ENCODE peak calls at places on chromosomes 16 and 17, in five cellular contexts. One of them, this sample, is unnamed.

GRCh38 chr17:66667491-66668030 is 167.4 kb upstream of the CACNG5 start:
- DNase-seq in sigmoid colon: no peak
- DNase-seq in A549: no peak
- DNase-seq in suprapubic skin: no peak
- DNase-seq in H1: no peak
- DNase-seq in this sample: no peak

GRCh38 chr17:79674506-79675412 is 56.0 kb upstream of the ENPP7 start:
- DNase-seq in sigmoid colon: no peak
- DNase-seq in A549: no peak
- DNase-seq in suprapubic skin: no peak
- DNase-seq in H1: no peak
- DNase-seq in this sample: no peak

GRCh38 chr16:27767081-27767480 is 217.1 kb downstream of the KATNIP start:
- DNase-seq in sigmoid colon: no peak
- DNase-seq in A549: no peak
- DNase-seq in suprapubic skin: no peak
- DNase-seq in H1: no peak
- DNase-seq in this sample: no peak

GRCh38 chr16:72832640-72833039 is 215.3 kb downstream of the ZFHX3 start:
- DNase-seq in sigmoid colon: peak
- DNase-seq in A549: peak
- DNase-seq in suprapubic skin: peak
- DNase-seq in H1: peak
- DNase-seq in this sample: peak

GRCh38 chr17:12769981-12770380 is 19.3 kb upstream of the ARHGAP44 start:
- DNase-seq in sigmoid colon: no peak
- DNase-seq in A549: no peak
- DNase-seq in suprapubic skin: no peak
- DNase-seq in H1: no peak
- DNase-seq in this sample: no peak

GRCh38 chr17:58285422-58285810 is 4.7 kb upstream of the MPO start:
- DNase-seq in sigmoid colon: peak
- DNase-seq in A549: no peak
- DNase-seq in suprapubic skin: no peak
- DNase-seq in H1: peak
- DNase-seq in this sample: no peak

GRCh38 chr16:12906765-12907516 is 5.5 kb downstream of the SHISA9 start:
- DNase-seq in sigmoid colon: no peak
- DNase-seq in A549: no peak
- DNase-seq in suprapubic skin: no peak
- DNase-seq in H1: no peak
- DNase-seq in this sample: no peak

GRCh38 chr17:66704858-66705257 is 130.1 kb upstream of the CACNG5 start:
- DNase-seq in sigmoid colon: no peak
- DNase-seq in A549: no peak
- DNase-seq in suprapubic skin: no peak
- DNase-seq in H1: no peak
- DNase-seq in this sample: no peak

GRCh38 chr16:24075929-24076716 is 180.0 kb upstream of the CACNG3 start:
- DNase-seq in sigmoid colon: no peak
- DNase-seq in A549: no peak
- DNase-seq in suprapubic skin: no peak
- DNase-seq in H1: no peak
- DNase-seq in this sample: no peak

GRCh38 chr17:8532021-8532420 is 96.3 kb downstream of the NDEL1 start:
- DNase-seq in sigmoid colon: no peak
- DNase-seq in A549: peak
- DNase-seq in suprapubic skin: no peak
- DNase-seq in H1: no peak
- DNase-seq in this sample: peak
- TF ChIP-seq EP300 in sigmoid colon: no peak
- TF ChIP-seq EP300 in A549: no peak
- TF ChIP-seq EP300 in suprapubic skin: no peak
- TF ChIP-seq EP300 in H1: no peak
- TF ChIP-seq EP300 in this sample: no peak

DNA sequence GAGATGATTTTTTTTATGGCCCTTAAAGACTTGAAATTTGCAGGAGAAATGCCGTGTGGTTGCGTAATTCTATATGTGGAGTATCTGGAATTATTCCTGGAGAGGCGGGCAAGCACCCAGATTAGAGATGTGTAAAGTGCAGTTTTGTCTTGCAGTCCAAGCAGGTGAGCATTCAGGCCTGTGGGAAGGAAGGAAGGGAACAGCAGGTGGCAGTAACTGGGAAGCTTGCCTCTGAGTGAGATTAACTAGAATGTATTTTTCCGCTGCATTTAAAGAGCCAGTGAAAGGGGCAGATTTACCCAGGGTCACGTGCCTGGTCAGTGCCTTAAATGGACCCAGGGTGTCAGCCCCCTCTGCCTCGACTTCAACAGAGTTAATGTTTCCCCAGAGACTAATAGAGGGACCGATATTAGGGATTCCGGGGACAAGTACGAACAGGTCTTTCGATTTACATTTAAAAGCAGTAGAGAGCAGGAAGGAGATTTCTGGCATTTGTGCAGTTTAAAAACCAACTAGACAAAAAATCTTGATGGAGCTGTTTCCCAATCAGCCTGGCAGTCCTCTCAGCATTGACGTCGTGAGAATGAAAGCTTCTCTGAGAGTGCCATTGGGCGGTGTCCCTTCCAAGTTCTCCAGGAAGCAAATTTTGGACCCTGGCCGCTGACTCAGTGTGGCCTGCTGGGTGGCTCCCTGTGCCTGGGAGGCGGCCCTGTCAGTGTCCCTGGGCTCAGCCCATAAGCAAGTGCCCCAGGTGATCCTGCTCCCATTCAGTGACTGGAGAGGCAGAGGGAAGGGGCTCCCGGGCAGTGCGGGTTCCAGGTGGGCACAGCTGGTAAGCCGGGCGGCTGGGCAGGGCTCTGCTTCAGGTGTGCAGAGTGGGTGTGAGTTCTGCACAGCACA is 38.2 kb downstream of the KSR1 start:
- DNase-seq in sigmoid colon: peak
- DNase-seq in A549: peak
- DNase-seq in suprapubic skin: peak
- DNase-seq in H1: no peak
- DNase-seq in this sample: peak
- TF ChIP-seq EP300 in sigmoid colon: no peak
- TF ChIP-seq EP300 in A549: no peak
- TF ChIP-seq EP300 in suprapubic skin: no peak
- TF ChIP-seq EP300 in H1: no peak
- TF ChIP-seq EP300 in this sample: no peak

GRCh38 chr16:2529061-2529931 is 1.9 kb downstream of the CEMP1 start:
- DNase-seq in sigmoid colon: no peak
- DNase-seq in A549: no peak
- DNase-seq in suprapubic skin: no peak
- DNase-seq in H1: no peak
- DNase-seq in this sample: no peak
- TF ChIP-seq EP300 in sigmoid colon: no peak
- TF ChIP-seq EP300 in A549: no peak
- TF ChIP-seq EP300 in suprapubic skin: no peak
- TF ChIP-seq EP300 in H1: no peak
- TF ChIP-seq EP300 in this sample: no peak

DNA sequence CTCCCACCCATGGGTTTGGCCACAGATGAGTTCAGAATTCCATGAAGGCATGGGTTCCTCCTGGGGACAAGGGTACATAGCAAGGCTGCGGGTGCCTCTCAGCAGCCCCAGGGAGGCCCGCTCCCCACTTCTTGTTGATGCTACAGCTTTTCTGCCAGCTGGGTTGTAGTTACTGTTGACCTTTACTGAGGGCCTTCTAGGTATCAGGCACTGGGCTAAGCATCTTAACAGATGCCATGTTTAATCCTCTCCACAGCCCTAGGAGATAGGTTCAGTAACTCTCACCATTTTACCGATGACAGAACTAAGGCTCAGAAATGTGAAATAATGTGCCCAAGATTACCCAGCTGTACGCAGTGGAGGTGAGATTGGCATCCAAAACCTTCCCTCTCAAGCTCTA is 54.3 kb upstream of the DLX4 start:
- DNase-seq in sigmoid colon: no peak
- DNase-seq in A549: no peak
- DNase-seq in suprapubic skin: no peak
- DNase-seq in H1: no peak
- DNase-seq in this sample: no peak
- TF ChIP-seq EP300 in sigmoid colon: no peak
- TF ChIP-seq EP300 in A549: no peak
- TF ChIP-seq EP300 in suprapubic skin: no peak
- TF ChIP-seq EP300 in H1: no peak
- TF ChIP-seq EP300 in this sample: no peak

GRCh38 chr17:48636177-48637018 is 10.2 kb upstream of the HOXB9 start:
- DNase-seq in sigmoid colon: peak
- DNase-seq in A549: peak
- DNase-seq in suprapubic skin: no peak
- DNase-seq in H1: peak
- DNase-seq in this sample: peak
- TF ChIP-seq EP300 in sigmoid colon: no peak
- TF ChIP-seq EP300 in A549: no peak
- TF ChIP-seq EP300 in suprapubic skin: no peak
- TF ChIP-seq EP300 in H1: no peak
- TF ChIP-seq EP300 in this sample: no peak

DNA sequence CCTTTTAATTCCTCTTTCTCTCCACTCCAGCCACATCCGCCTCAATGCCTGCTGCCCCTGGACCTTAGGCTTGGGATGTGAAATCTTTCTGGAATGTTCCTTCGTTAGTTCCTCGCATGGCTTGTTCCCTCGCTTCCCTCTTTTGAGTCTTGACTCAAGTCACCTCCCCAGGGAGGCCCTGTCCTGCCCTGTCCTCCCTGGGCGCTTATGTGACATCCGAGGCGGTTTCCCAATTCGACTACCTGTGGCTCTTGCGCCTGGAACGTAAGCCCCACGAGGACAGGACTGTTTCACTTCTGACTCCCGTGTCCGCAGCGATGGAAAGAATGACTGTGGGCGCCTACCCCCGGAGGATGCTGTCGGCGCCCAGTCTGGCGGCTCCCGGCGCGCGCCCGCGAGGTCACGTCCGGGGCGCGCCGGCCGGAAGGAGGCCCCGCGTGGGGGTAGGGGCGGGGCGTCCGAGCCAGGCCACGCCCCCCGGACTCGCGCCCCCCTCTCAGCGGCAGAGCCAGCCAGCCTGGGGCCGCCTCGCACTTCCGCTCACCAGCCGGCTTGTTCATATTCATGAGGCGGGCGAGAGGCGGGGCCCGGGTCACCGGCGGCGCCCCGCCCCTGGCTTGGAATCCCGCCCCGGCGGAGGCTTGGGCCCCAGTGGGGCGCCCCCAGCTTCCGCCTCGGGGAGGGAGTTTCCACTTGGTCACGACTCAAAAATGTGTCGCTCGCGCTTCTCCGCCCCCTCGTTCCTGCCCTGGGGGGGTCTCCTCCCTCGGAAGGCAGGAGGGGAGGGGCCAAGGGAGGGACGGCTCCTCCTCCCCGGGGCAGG is 8.4 kb upstream of the GLIS2 start:
- DNase-seq in sigmoid colon: peak
- DNase-seq in A549: peak
- DNase-seq in suprapubic skin: peak
- DNase-seq in H1: peak
- DNase-seq in this sample: peak
- TF ChIP-seq EP300 in sigmoid colon: no peak
- TF ChIP-seq EP300 in A549: no peak
- TF ChIP-seq EP300 in suprapubic skin: no peak
- TF ChIP-seq EP300 in H1: no peak
- TF ChIP-seq EP300 in this sample: no peak

GRCh38 chr17:37770631-37771518 is 26.0 kb upstream of the HNF1B start:
- DNase-seq in sigmoid colon: no peak
- DNase-seq in A549: peak
- DNase-seq in suprapubic skin: no peak
- DNase-seq in H1: peak
- DNase-seq in this sample: peak

GRCh38 chr17:37772982-37773381 is 28.1 kb upstream of the HNF1B start:
- DNase-seq in sigmoid colon: no peak
- DNase-seq in A549: no peak
- DNase-seq in suprapubic skin: no peak
- DNase-seq in H1: no peak
- DNase-seq in this sample: no peak

GRCh38 chr17:37779554-37779953 is 34.7 kb upstream of the HNF1B start:
- DNase-seq in sigmoid colon: no peak
- DNase-seq in A549: no peak
- DNase-seq in suprapubic skin: no peak
- DNase-seq in H1: no peak
- DNase-seq in this sample: no peak

GRCh38 chr17:37769050-37769449 is 24.2 kb upstream of the HNF1B start:
- DNase-seq in sigmoid colon: no peak
- DNase-seq in A549: no peak
- DNase-seq in suprapubic skin: no peak
- DNase-seq in H1: no peak
- DNase-seq in this sample: no peak

DNA sequence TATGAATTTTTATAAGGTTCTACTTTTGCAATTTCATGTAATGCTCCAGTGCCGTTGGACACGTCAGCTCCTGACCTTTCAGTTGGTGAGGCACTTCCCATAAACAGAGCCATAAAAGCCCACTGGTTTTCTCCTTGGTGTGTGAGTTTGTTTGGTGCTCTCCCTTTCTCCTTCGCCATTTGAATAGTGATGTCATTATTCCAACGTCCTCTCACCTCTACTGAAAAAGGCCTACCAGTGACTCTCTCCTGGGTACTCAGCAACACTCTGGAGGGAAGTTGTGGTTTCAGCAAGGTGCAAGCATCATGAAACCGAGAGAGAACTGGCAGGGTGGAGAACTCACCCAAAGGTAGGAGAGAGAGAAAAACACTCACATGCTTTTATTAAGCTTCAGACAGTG is 29.6 kb upstream of the HNF1B start:
- DNase-seq in sigmoid colon: no peak
- DNase-seq in A549: no peak
- DNase-seq in suprapubic skin: no peak
- DNase-seq in H1: no peak
- DNase-seq in this sample: no peak
- TF ChIP-seq EP300 in sigmoid colon: no peak
- TF ChIP-seq EP300 in A549: no peak
- TF ChIP-seq EP300 in suprapubic skin: no peak
- TF ChIP-seq EP300 in H1: no peak
- TF ChIP-seq EP300 in this sample: no peak

GRCh38 chr16:85612801-85613608 is at the start of gene GSE1:
- DNase-seq in sigmoid colon: peak
- DNase-seq in A549: peak
- DNase-seq in suprapubic skin: peak
- DNase-seq in H1: peak
- DNase-seq in this sample: peak
- TF ChIP-seq EP300 in sigmoid colon: no peak
- TF ChIP-seq EP300 in A549: no peak
- TF ChIP-seq EP300 in suprapubic skin: no peak
- TF ChIP-seq EP300 in H1: no peak
- TF ChIP-seq EP300 in this sample: no peak

GRCh38 chr16:82020051-82020450 is 8.8 kb upstream of the SDR42E1 start:
- DNase-seq in sigmoid colon: no peak
- DNase-seq in A549: no peak
- DNase-seq in suprapubic skin: no peak
- DNase-seq in H1: no peak
- DNase-seq in this sample: no peak

GRCh38 chr16:82016964-82017363 is 5.7 kb upstream of the SDR42E1 start:
- DNase-seq in sigmoid colon: no peak
- DNase-seq in A549: no peak
- DNase-seq in suprapubic skin: no peak
- DNase-seq in H1: no peak
- DNase-seq in this sample: no peak

GRCh38 chr16:82011199-82011641 is at the start of gene SDR42E1:
- DNase-seq in sigmoid colon: no peak
- DNase-seq in A549: peak
- DNase-seq in suprapubic skin: no peak
- DNase-seq in H1: no peak
- DNase-seq in this sample: peak

GRCh38 chr16:82010649-82011048 is 621 bp downstream of the SDR42E1 start:
- DNase-seq in sigmoid colon: no peak
- DNase-seq in A549: no peak
- DNase-seq in suprapubic skin: no peak
- DNase-seq in H1: no peak
- DNase-seq in this sample: no peak

GRCh38 chr16:82016268-82016667 is 5.0 kb upstream of the SDR42E1 start:
- DNase-seq in sigmoid colon: no peak
- DNase-seq in A549: peak
- DNase-seq in suprapubic skin: no peak
- DNase-seq in H1: no peak
- DNase-seq in this sample: no peak
- TF ChIP-seq EP300 in sigmoid colon: no peak
- TF ChIP-seq EP300 in A549: no peak
- TF ChIP-seq EP300 in suprapubic skin: no peak
- TF ChIP-seq EP300 in H1: no peak
- TF ChIP-seq EP300 in this sample: no peak

This sample was measured in stomach.